ENCODE peak calls at places on chromosomes 16 and 17, in eight cellular contexts. E is body of pancreas, Y is fibroblast of lung, G is thoracic aorta, L is right lobe of liver, U is astrocyte, V is mammary epithelial cell, J is heart left ventricle. W is an unnamed sample.

GRCh38 chr17:81456798-81457197 is 55.8 kb downstream of the ACTG1 start:
- DNase-seq in E (no peak), Y (no peak), G (no peak), L (no peak), U (no peak), V (no peak), J (no peak), W (no peak)

GRCh38 chr16:55539049-55539448 is 27.4 kb upstream of the CAPNS2 start:
- DNase-seq in E (no peak), Y (peak; percentile 59), G (no peak), L (no peak), U (no peak), V (peak; percentile 62), J (no peak), W (no peak)

GRCh38 chr17:82851381-82851780 is 11.6 kb upstream of the ZNF750 start:
- DNase-seq in E (no peak), Y (no peak), G (no peak), L (no peak), U (no peak), V (no peak), J (no peak), W (no peak)

GRCh38 chr17:35088911-35089845 is 25.7 kb upstream of the RFFL start:
- DNase-seq in E (peak; percentile 89), Y (peak; percentile 75), G (peak; percentile 48), L (peak; percentile 91), U (peak; percentile 39), V (peak; percentile 82), J (peak; percentile 86), W (peak; percentile 86)

GRCh38 chr17:39400547-39401411 is 647 bp downstream of the FBXL20 start:
- DNase-seq in E (no peak), Y (no peak), G (no peak), L (no peak), U (peak; percentile 2), V (peak; percentile 29), J (peak; percentile 29), W (peak; percentile 9)

GRCh38 chr17:17702370-17702769 is 21.1 kb downstream of the RAI1 start:
- DNase-seq in E (no peak), Y (no peak), G (no peak), L (no peak), U (no peak), V (no peak), J (no peak), W (no peak)

GRCh38 chr16:2154533-2155090 is 970 bp upstream of the TRAF7 start:
- DNase-seq in E (no peak), Y (peak; percentile 31), G (no peak), L (peak; percentile 51), U (no peak), V (no peak), J (no peak), W (no peak)

GRCh38 chr17:4940625-4941021 is 555 bp downstream of the RNF167 start:
- DNase-seq in E (no peak), Y (no peak), G (no peak), L (no peak), U (no peak), V (no peak), J (no peak), W (no peak)

GRCh38 chr16:84327926-84328505 is 33.3 kb downstream of the WFDC1 start:
- DNase-seq in E (no peak), Y (no peak), G (no peak), L (peak; percentile 11), U (no peak), V (no peak), J (no peak), W (no peak)

GRCh38 chr17:36679815-36680467 is 78.6 kb downstream of the MRM1 start:
- DNase-seq in E (no peak), Y (no peak), G (no peak), L (no peak), U (no peak), V (no peak), J (no peak), W (no peak)

DNA sequence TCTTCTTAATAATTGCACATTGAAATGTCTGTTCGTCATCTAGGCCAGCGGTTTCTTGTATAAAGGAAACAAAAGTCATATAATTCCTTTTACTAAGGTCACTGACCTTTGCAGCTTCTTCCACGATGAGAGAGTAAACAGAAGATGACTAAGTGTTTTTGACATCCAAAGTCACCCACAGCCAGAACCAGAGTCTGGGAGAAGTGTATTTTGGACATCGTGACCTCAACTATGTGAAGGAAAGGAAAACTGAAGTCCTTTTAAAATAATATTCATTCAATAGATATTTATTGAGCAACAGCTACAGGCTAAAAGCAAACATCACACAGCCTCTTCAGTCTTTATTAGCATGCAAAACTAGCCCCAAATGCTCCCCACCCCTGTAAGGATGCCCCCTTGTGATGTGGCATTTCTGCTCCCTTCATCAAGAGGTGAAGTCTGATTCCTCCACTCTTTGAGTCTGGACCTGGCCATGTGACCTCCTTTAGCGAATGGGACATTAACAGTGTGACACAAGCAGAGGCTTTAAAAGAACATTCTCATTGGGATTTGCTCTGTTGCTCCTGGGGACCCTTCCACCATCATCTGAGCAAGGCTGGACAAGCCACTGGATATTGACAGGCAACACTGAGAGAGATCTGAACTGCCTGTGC is 8.1 kb upstream of the PMP22 start:
- DNase-seq in E (no peak), Y (peak; percentile 96), G (no peak), L (no peak), U (peak; percentile 94), V (no peak), J (no peak), W (peak; percentile 47)
- H3K4me3 ChIP-seq in E (no peak overlapping the region), Y (no peak overlapping the region), G (no peak overlapping the region), L (no peak overlapping the region), U (no peak overlapping the region), V (no peak overlapping the region), J (no peak overlapping the region), W (no peak overlapping the region)

GRCh38 chr16:28834873-28835863 is 11.0 kb downstream of the TUFM start:
- DNase-seq in E (no peak), Y (no peak), G (no peak), L (no peak), U (no peak), V (no peak), J (no peak), W (no peak)
- H3K36me3 ChIP-seq in E (peaks cover 55% of the 10 kb centered on the region), Y (peaks cover 49% of the 10 kb centered on the region), G (peaks cover 66% of the 10 kb centered on the region), L (peaks cover 75% of the 10 kb centered on the region), U (peaks cover 57% of the 10 kb centered on the region), V (peaks cover 55% of the 10 kb centered on the region), J (peaks cover 65% of the 10 kb centered on the region), W (peaks cover 89% of the 10 kb centered on the region)

GRCh38 chr16:280991-281659 is 734 bp downstream of the ARHGDIG start:
- DNase-seq in E (no peak), Y (no peak), G (no peak), L (no peak), U (no peak), V (no peak), J (no peak), W (no peak)

GRCh38 chr16:280552-280951 is at the start of gene ARHGDIG:
- DNase-seq in E (no peak), Y (no peak), G (no peak), L (no peak), U (no peak), V (no peak), J (no peak), W (peak; percentile 34)

GRCh38 chr16:282491-282890 is 473 bp upstream of the PDIA2 start:
- DNase-seq in E (no peak), Y (no peak), G (no peak), L (no peak), U (no peak), V (no peak), J (no peak), W (no peak)

GRCh38 chr16:282944-283744 is at the start of gene PDIA2:
- DNase-seq in E (peak; percentile 93), Y (no peak), G (no peak), L (no peak), U (no peak), V (no peak), J (no peak), W (no peak)

GRCh38 chr16:281660-282249 is 1.2 kb upstream of the PDIA2 start:
- DNase-seq in E (peak; percentile 50), Y (no peak), G (no peak), L (no peak), U (no peak), V (no peak), J (no peak), W (no peak)
- H3K27me3 ChIP-seq in E (no peaks in the 10 kb centered on the region), Y (peaks cover 10% of the 10 kb centered on the region), G (no peaks in the 10 kb centered on the region), L (peaks cover 18% of the 10 kb centered on the region), U (peaks cover 7% of the 10 kb centered on the region), V (peaks cover 14% of the 10 kb centered on the region), J (peaks cover 7% of the 10 kb centered on the region), W (peaks cover 9% of the 10 kb centered on the region)

GRCh38 chr17:79781691-79782575 is 4.0 kb downstream of the CBX2 start:
- DNase-seq in E (no peak), Y (no peak), G (no peak), L (peak; percentile 46), U (no peak), V (no peak), J (no peak), W (no peak)

GRCh38 chr17:79779088-79779529 is 1.2 kb downstream of the CBX2 start:
- DNase-seq in E (no peak), Y (no peak), G (no peak), L (no peak), U (no peak), V (no peak), J (no peak), W (no peak)

GRCh38 chr17:79778504-79779087 is 648 bp downstream of the CBX2 start:
- DNase-seq in E (no peak), Y (no peak), G (no peak), L (peak; percentile 64), U (no peak), V (no peak), J (no peak), W (no peak)

GRCh38 chr17:79779661-79780365 is 1.9 kb downstream of the CBX2 start:
- DNase-seq in E (no peak), Y (no peak), G (no peak), L (no peak), U (no peak), V (no peak), J (no peak), W (no peak)

DNA sequence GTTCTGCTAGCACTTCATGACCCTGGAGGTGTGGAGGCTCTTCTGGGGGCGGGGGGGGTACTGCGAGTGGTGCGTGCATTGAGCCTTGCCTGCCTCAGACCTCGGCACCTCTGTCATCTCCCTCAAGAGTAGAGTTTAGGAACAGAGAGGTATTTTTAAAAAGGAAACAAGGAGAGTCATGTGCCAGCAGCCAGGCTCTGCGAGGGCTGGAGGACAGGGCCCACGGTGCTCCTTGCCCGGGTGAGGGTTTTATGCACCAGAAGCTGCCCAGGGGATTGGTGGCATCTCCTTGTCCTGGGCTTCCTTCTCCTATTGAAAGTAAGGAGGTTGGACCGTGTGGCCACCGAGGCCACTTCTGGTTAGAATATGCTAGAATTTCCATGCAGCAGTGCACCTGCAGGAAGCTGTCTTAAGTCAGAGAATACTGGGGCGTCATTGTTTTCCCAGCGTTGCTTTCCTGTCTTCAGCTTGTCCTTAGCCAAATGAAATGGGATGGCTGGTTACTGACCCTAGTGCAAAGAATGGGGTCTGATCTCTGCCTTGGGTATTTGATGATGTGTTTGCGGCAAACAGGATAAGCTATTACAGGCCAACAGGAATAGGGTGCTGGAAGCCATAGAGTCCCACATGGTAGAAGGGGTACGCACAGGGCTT is 3.2 kb downstream of the CBX2 start:
- DNase-seq in E (no peak), Y (no peak), G (no peak), L (peak; percentile 26), U (no peak), V (no peak), J (no peak), W (no peak)
- H3K4me3 ChIP-seq in E (no peak overlapping the region), Y (no peak overlapping the region), G (no peak overlapping the region), L (no peak overlapping the region), U (no peak overlapping the region), V (no peak overlapping the region), J (no peak overlapping the region), W (no peak overlapping the region)

GRCh38 chr16:29810699-29811169 is 1.3 kb upstream of the PRRT2 start:
- DNase-seq in E (no peak), Y (no peak), G (no peak), L (no peak), U (no peak), V (no peak), J (no peak), W (no peak)
- H3K36me3 ChIP-seq in E (no peaks in the 10 kb centered on the region), Y (peaks cover 12% of the 10 kb centered on the region), G (peaks cover 9% of the 10 kb centered on the region), L (no peaks in the 10 kb centered on the region), U (no peaks in the 10 kb centered on the region), V (peaks cover 7% of the 10 kb centered on the region), J (no peaks in the 10 kb centered on the region), W (peaks cover 35% of the 10 kb centered on the region)